ENCODE peak calls at places on chromosomes 13 and 19, in five cellular contexts. One of them, this sample, is unnamed.

GRCh38 chr19:3655402-3656072 is 28.9 kb upstream of the CACTIN start:
- DNase-seq in HEK293T: no peak
- DNase-seq in activated CD4-positive, alpha-beta T cell treated with anti-CD3 and anti-CD28 coated beads, Interleukin-2, amount 50 U/mL, for 48 hours: no peak
- DNase-seq in stimulated activated CD4-positive, alpha-beta T cell treated with anti-CD3 and anti-CD28 coated beads, Interleukin-4, amount 100 ng/mL, for 4 hours: no peak
- DNase-seq in H54: peak; percentile 100
- DNase-seq in this sample: peak; percentile 70

GRCh38 chr13:110225007-110225406 is 82.0 kb downstream of the COL4A1 start:
- DNase-seq in HEK293T: no peak
- DNase-seq in H54: no peak
- DNase-seq in activated CD4-positive, alpha-beta T cell treated with anti-CD3 and anti-CD28 coated beads, Interleukin-2, amount 50 U/mL, for 48 hours: no peak
- DNase-seq in stimulated activated CD4-positive, alpha-beta T cell treated with anti-CD3 and anti-CD28 coated beads, Interleukin-4, amount 100 ng/mL, for 4 hours: no peak
- DNase-seq in this sample: no peak

GRCh38 chr13:74570834-74571233 is 436.6 kb upstream of the KLF12 start:
- DNase-seq in stimulated activated CD4-positive, alpha-beta T cell treated with anti-CD3 and anti-CD28 coated beads, Interleukin-4, amount 100 ng/mL, for 4 hours: no peak
- DNase-seq in activated CD4-positive, alpha-beta T cell treated with anti-CD3 and anti-CD28 coated beads, Interleukin-2, amount 50 U/mL, for 48 hours: no peak
- DNase-seq in HEK293T: no peak
- DNase-seq in H54: no peak
- DNase-seq in this sample: no peak

GRCh38 chr13:48582086-48582485 is 49.2 kb upstream of the RCBTB2 start:
- DNase-seq in stimulated activated CD4-positive, alpha-beta T cell treated with anti-CD3 and anti-CD28 coated beads, Interleukin-4, amount 100 ng/mL, for 4 hours: no peak
- DNase-seq in HEK293T: no peak
- DNase-seq in activated CD4-positive, alpha-beta T cell treated with anti-CD3 and anti-CD28 coated beads, Interleukin-2, amount 50 U/mL, for 48 hours: no peak
- DNase-seq in H54: no peak
- DNase-seq in this sample: no peak

GRCh38 chr19:38134538-38135149 is 89.4 kb downstream of the DPF1 start:
- DNase-seq in H54: no peak
- DNase-seq in stimulated activated CD4-positive, alpha-beta T cell treated with anti-CD3 and anti-CD28 coated beads, Interleukin-4, amount 100 ng/mL, for 4 hours: no peak
- DNase-seq in activated CD4-positive, alpha-beta T cell treated with anti-CD3 and anti-CD28 coated beads, Interleukin-2, amount 50 U/mL, for 48 hours: peak; percentile 19
- DNase-seq in HEK293T: peak; percentile 68
- DNase-seq in this sample: peak; percentile 41

GRCh38 chr19:4909172-4909896 is at the start of gene UHRF1:
- DNase-seq in HEK293T: peak; percentile 64
- DNase-seq in stimulated activated CD4-positive, alpha-beta T cell treated with anti-CD3 and anti-CD28 coated beads, Interleukin-4, amount 100 ng/mL, for 4 hours: no peak
- DNase-seq in H54: peak; percentile 62
- DNase-seq in activated CD4-positive, alpha-beta T cell treated with anti-CD3 and anti-CD28 coated beads, Interleukin-2, amount 50 U/mL, for 48 hours: peak; percentile 81
- DNase-seq in this sample: peak; percentile 65

GRCh38 chr19:12364391-12365093 is 941 bp downstream of the ZNF442 start:
- DNase-seq in activated CD4-positive, alpha-beta T cell treated with anti-CD3 and anti-CD28 coated beads, Interleukin-2, amount 50 U/mL, for 48 hours: no peak
- DNase-seq in H54: no peak
- DNase-seq in HEK293T: peak; percentile 10
- DNase-seq in stimulated activated CD4-positive, alpha-beta T cell treated with anti-CD3 and anti-CD28 coated beads, Interleukin-4, amount 100 ng/mL, for 4 hours: no peak
- DNase-seq in this sample: no peak

GRCh38 chr13:80965097-80965496 is 624.2 kb upstream of the SPRY2 start:
- DNase-seq in HEK293T: no peak
- DNase-seq in H54: no peak
- DNase-seq in stimulated activated CD4-positive, alpha-beta T cell treated with anti-CD3 and anti-CD28 coated beads, Interleukin-4, amount 100 ng/mL, for 4 hours: no peak
- DNase-seq in activated CD4-positive, alpha-beta T cell treated with anti-CD3 and anti-CD28 coated beads, Interleukin-2, amount 50 U/mL, for 48 hours: no peak
- DNase-seq in this sample: no peak

GRCh38 chr19:49042177-49042576 is 1.5 kb upstream of the CGB5 start:
- DNase-seq in H54: no peak
- DNase-seq in HEK293T: no peak
- DNase-seq in stimulated activated CD4-positive, alpha-beta T cell treated with anti-CD3 and anti-CD28 coated beads, Interleukin-4, amount 100 ng/mL, for 4 hours: no peak
- DNase-seq in activated CD4-positive, alpha-beta T cell treated with anti-CD3 and anti-CD28 coated beads, Interleukin-2, amount 50 U/mL, for 48 hours: no peak
- DNase-seq in this sample: no peak

GRCh38 chr19:7257148-7258041 is 36.8 kb downstream of the INSR start:
- DNase-seq in H54: peak; percentile 72
- DNase-seq in activated CD4-positive, alpha-beta T cell treated with anti-CD3 and anti-CD28 coated beads, Interleukin-2, amount 50 U/mL, for 48 hours: no peak
- DNase-seq in stimulated activated CD4-positive, alpha-beta T cell treated with anti-CD3 and anti-CD28 coated beads, Interleukin-4, amount 100 ng/mL, for 4 hours: no peak
- DNase-seq in HEK293T: peak; percentile 33
- DNase-seq in this sample: peak; percentile 40

GRCh38 chr13:95248953-95249352 is 52.3 kb downstream of the ABCC4 start:
- DNase-seq in HEK293T: no peak
- DNase-seq in activated CD4-positive, alpha-beta T cell treated with anti-CD3 and anti-CD28 coated beads, Interleukin-2, amount 50 U/mL, for 48 hours: no peak
- DNase-seq in stimulated activated CD4-positive, alpha-beta T cell treated with anti-CD3 and anti-CD28 coated beads, Interleukin-4, amount 100 ng/mL, for 4 hours: no peak
- DNase-seq in H54: no peak
- DNase-seq in this sample: no peak

GRCh38 chr13:36395280-36395679 is 37.0 kb upstream of the CCNA1 start:
- DNase-seq in HEK293T: peak; percentile 21
- DNase-seq in activated CD4-positive, alpha-beta T cell treated with anti-CD3 and anti-CD28 coated beads, Interleukin-2, amount 50 U/mL, for 48 hours: no peak
- DNase-seq in H54: peak; percentile 3
- DNase-seq in stimulated activated CD4-positive, alpha-beta T cell treated with anti-CD3 and anti-CD28 coated beads, Interleukin-4, amount 100 ng/mL, for 4 hours: no peak
- DNase-seq in this sample: no peak

GRCh38 chr19:39438270-39438934 is 2.7 kb upstream of the RPS16 start:
- DNase-seq in stimulated activated CD4-positive, alpha-beta T cell treated with anti-CD3 and anti-CD28 coated beads, Interleukin-4, amount 100 ng/mL, for 4 hours: no peak
- DNase-seq in HEK293T: no peak
- DNase-seq in H54: no peak
- DNase-seq in activated CD4-positive, alpha-beta T cell treated with anti-CD3 and anti-CD28 coated beads, Interleukin-2, amount 50 U/mL, for 48 hours: no peak
- DNase-seq in this sample: no peak

GRCh38 chr19:5961969-5962945 is 15.7 kb downstream of the RANBP3 start:
- DNase-seq in stimulated activated CD4-positive, alpha-beta T cell treated with anti-CD3 and anti-CD28 coated beads, Interleukin-4, amount 100 ng/mL, for 4 hours: peak; percentile 54
- DNase-seq in HEK293T: no peak
- DNase-seq in activated CD4-positive, alpha-beta T cell treated with anti-CD3 and anti-CD28 coated beads, Interleukin-2, amount 50 U/mL, for 48 hours: peak; percentile 48
- DNase-seq in H54: no peak
- DNase-seq in this sample: no peak

GRCh38 chr19:29098863-29099481 is 114.0 kb downstream of the UQCRFS1 start:
- DNase-seq in HEK293T: no peak
- DNase-seq in H54: peak; percentile 97
- DNase-seq in activated CD4-positive, alpha-beta T cell treated with anti-CD3 and anti-CD28 coated beads, Interleukin-2, amount 50 U/mL, for 48 hours: no peak
- DNase-seq in stimulated activated CD4-positive, alpha-beta T cell treated with anti-CD3 and anti-CD28 coated beads, Interleukin-4, amount 100 ng/mL, for 4 hours: no peak
- DNase-seq in this sample: peak; percentile 97

GRCh38 chr19:38388310-38389100 is at the start of gene SPRED3:
- DNase-seq in HEK293T: peak; percentile 48
- DNase-seq in H54: peak; percentile 82
- DNase-seq in activated CD4-positive, alpha-beta T cell treated with anti-CD3 and anti-CD28 coated beads, Interleukin-2, amount 50 U/mL, for 48 hours: no peak
- DNase-seq in stimulated activated CD4-positive, alpha-beta T cell treated with anti-CD3 and anti-CD28 coated beads, Interleukin-4, amount 100 ng/mL, for 4 hours: no peak
- DNase-seq in this sample: no peak

GRCh38 chr19:10085641-10086031 is 481 bp upstream of the SHFL start:
- DNase-seq in activated CD4-positive, alpha-beta T cell treated with anti-CD3 and anti-CD28 coated beads, Interleukin-2, amount 50 U/mL, for 48 hours: no peak
- DNase-seq in HEK293T: no peak
- DNase-seq in H54: no peak
- DNase-seq in stimulated activated CD4-positive, alpha-beta T cell treated with anti-CD3 and anti-CD28 coated beads, Interleukin-4, amount 100 ng/mL, for 4 hours: no peak
- DNase-seq in this sample: no peak

GRCh38 chr13:66560991-66561390 is 669.1 kb downstream of the PCDH9 start:
- DNase-seq in activated CD4-positive, alpha-beta T cell treated with anti-CD3 and anti-CD28 coated beads, Interleukin-2, amount 50 U/mL, for 48 hours: no peak
- DNase-seq in HEK293T: no peak
- DNase-seq in stimulated activated CD4-positive, alpha-beta T cell treated with anti-CD3 and anti-CD28 coated beads, Interleukin-4, amount 100 ng/mL, for 4 hours: no peak
- DNase-seq in H54: no peak
- DNase-seq in this sample: no peak

GRCh38 chr19:35754365-35755139 is 2.3 kb downstream of the HSPB6 start:
- DNase-seq in activated CD4-positive, alpha-beta T cell treated with anti-CD3 and anti-CD28 coated beads, Interleukin-2, amount 50 U/mL, for 48 hours: no peak
- DNase-seq in H54: no peak
- DNase-seq in stimulated activated CD4-positive, alpha-beta T cell treated with anti-CD3 and anti-CD28 coated beads, Interleukin-4, amount 100 ng/mL, for 4 hours: no peak
- DNase-seq in HEK293T: no peak
- DNase-seq in this sample: no peak

GRCh38 chr19:35549174-35549788 is 3.9 kb downstream of the TMEM147 start:
- DNase-seq in activated CD4-positive, alpha-beta T cell treated with anti-CD3 and anti-CD28 coated beads, Interleukin-2, amount 50 U/mL, for 48 hours: peak; percentile 44
- DNase-seq in HEK293T: peak; percentile 77
- DNase-seq in stimulated activated CD4-positive, alpha-beta T cell treated with anti-CD3 and anti-CD28 coated beads, Interleukin-4, amount 100 ng/mL, for 4 hours: peak; percentile 38
- DNase-seq in H54: peak; percentile 89
- DNase-seq in this sample: peak; percentile 52

GRCh38 chr13:96650301-96650886 is 343.9 kb downstream of the OXGR1 start:
- DNase-seq in stimulated activated CD4-positive, alpha-beta T cell treated with anti-CD3 and anti-CD28 coated beads, Interleukin-4, amount 100 ng/mL, for 4 hours: no peak
- DNase-seq in activated CD4-positive, alpha-beta T cell treated with anti-CD3 and anti-CD28 coated beads, Interleukin-2, amount 50 U/mL, for 48 hours: no peak
- DNase-seq in H54: peak; percentile 4
- DNase-seq in HEK293T: no peak
- DNase-seq in this sample: peak; percentile 63